ENCODE peak calls at places on chromosomes 13 and 19, in nine cellular contexts. R, D, I, X, N, Z, E, H and F are unnamed samples.

GRCh38 chr19:11693505-11694499 is 44.9 kb downstream of the ZNF823 start:
- DNase-seq in R (peak), Z (no peak), D (no peak), E (peak), N (peak), X (peak), H (no peak), I (no peak), F (no peak)

GRCh38 chr13:79631260-79631659 is 150.3 kb downstream of the NDFIP2 start:
- DNase-seq in Z (no peak), X (peak), I (no peak), E (no peak), N (peak), D (no peak), H (no peak), R (peak), F (no peak)

GRCh38 chr13:59906413-59907027 is 257.2 kb downstream of the DIAPH3 start:
- DNase-seq in X (peak), I (no peak), E (peak), N (peak), H (peak), R (peak), Z (no peak), D (no peak), F (no peak)

GRCh38 chr19:50232600-50232999 is 29.2 kb downstream of the MYH14 start:
- DNase-seq in X (no peak), R (no peak), H (no peak), D (no peak), E (no peak), N (no peak), Z (no peak), I (no peak), F (no peak)

GRCh38 chr19:18304496-18305312 is 18.2 kb downstream of the LSM4 start:
- DNase-seq in Z (peak), H (peak), E (peak), N (peak), I (no peak), D (peak), R (no peak), X (peak), F (no peak)

GRCh38 chr13:101450749-101451130 is 1.7 kb upstream of the ITGBL1 start:
- DNase-seq in D (no peak), Z (no peak), E (no peak), X (no peak), R (no peak), N (no peak), I (no peak), H (no peak), F (no peak)

GRCh38 chr13:24651718-24652345 is 28.4 kb upstream of the ATP12A start:
- DNase-seq in I (no peak), E (no peak), H (no peak), Z (no peak), R (no peak), N (no peak), X (no peak), D (no peak), F (no peak)

GRCh38 chr13:97256343-97256783 is 34.2 kb downstream of the MBNL2 start:
- DNase-seq in X (peak), I (no peak), R (peak), N (peak), D (no peak), H (no peak), E (no peak), Z (no peak), F (no peak)

GRCh38 chr19:47195462-47195861 is 35.5 kb downstream of the BBC3 start:
- DNase-seq in X (no peak), R (no peak), H (no peak), I (no peak), Z (no peak), N (no peak), D (no peak), E (no peak), F (no peak)

GRCh38 chr19:12723383-12723642 is 419 bp downstream of the TNPO2 start:
- DNase-seq in H (no peak), X (peak), I (no peak), Z (no peak), R (no peak), N (no peak), E (peak), D (no peak), F (no peak)

GRCh38 chr13:33206425-33206824 is 79.1 kb downstream of the STARD13 start:
- DNase-seq in H (no peak), D (no peak), Z (no peak), E (no peak), I (no peak), X (peak), N (peak), R (no peak), F (no peak)

GRCh38 chr19:21508198-21508597 is 2.8 kb downstream of the ZNF429 start:
- DNase-seq in N (no peak), Z (no peak), R (no peak), H (no peak), D (no peak), I (no peak), X (no peak), E (no peak), F (no peak)

GRCh38 chr13:86741762-86742285 is 929.3 kb upstream of the SLITRK5 start:
- DNase-seq in X (peak), Z (no peak), H (no peak), I (no peak), D (no peak), R (no peak), N (no peak), E (no peak), F (no peak)

GRCh38 chr19:40398417-40399056 is 8.6 kb upstream of the HIPK4 start:
- DNase-seq in I (no peak), N (no peak), Z (no peak), R (no peak), X (peak), E (peak), H (peak), D (no peak), F (no peak)

GRCh38 chr19:19348266-19348665 is 27.6 kb downstream of the MAU2 start:
- DNase-seq in I (no peak), H (no peak), E (no peak), Z (no peak), R (no peak), D (no peak), X (no peak), N (no peak), F (no peak)

GRCh38 chr13:46796129-46796514 is 839 bp downstream of the ESD start:
- DNase-seq in I (no peak), X (no peak), R (no peak), H (no peak), N (no peak), Z (no peak), D (no peak), E (no peak), F (no peak)

GRCh38 chr13:50085063-50085462 is 69.8 kb downstream of the KCNRG start:
- DNase-seq in D (no peak), E (peak), R (no peak), X (peak), I (no peak), N (no peak), H (no peak), Z (no peak), F (no peak)

GRCh38 chr13:74288361-74288911 is 154.2 kb upstream of the KLF12 start:
- DNase-seq in D (no peak), I (no peak), R (no peak), N (no peak), X (peak), Z (no peak), E (peak), H (peak), F (no peak)

DNA sequence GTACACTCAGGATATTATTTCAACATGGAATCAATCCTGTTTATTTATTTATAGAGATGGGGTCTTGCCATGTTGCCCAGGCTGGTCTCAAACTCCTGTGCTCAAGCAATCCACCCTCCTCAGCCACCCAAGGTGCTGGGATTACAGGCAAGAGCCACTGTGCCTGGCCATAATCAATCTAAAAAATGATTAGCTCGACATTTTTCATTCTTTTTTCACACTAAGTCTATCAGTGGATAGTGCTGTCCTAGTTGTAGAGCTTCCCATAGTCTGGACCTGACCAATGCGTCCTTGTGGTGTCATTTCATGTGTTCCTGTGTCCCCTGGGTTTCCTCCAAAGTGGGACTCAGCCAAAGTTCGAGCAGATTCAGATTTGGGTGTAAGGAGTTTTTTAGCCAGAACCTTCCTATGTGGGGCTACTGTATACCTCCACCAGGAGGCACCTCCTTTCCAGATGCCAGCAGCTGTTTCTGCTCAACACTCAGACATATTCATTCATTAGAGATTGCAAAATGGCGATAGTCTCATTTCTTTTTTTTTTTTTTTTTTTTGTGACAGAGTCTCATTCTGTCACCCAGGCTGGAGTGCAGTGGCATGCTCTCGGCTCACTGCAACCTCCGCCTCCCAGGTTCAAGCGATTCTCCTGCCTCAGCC is 61.1 kb downstream of the MAP4K1 start:
- DNase-seq in H (no peak), D (peak), N (peak), R (no peak), I (no peak), E (no peak), Z (no peak), X (no peak), F (no peak)
- TF ChIP-seq CTCF in H (peak), D (no peak), N (no peak), R (no peak), I (no peak), E (peak), Z (no peak), X (no peak), F (peak)

GRCh38 chr19:55058781-55059610 is 4.0 kb downstream of the RDH13 start:
- DNase-seq in D (no peak), E (no peak), I (no peak), H (no peak), X (no peak), R (no peak), N (no peak), Z (no peak), F (no peak)
- TF ChIP-seq CTCF in D (no peak), E (no peak), I (no peak), H (no peak), X (no peak), R (no peak), N (no peak), Z (no peak), F (no peak)

GRCh38 chr19:58305065-58305931 is at the start of gene ERVK3-1:
- DNase-seq in E (peak), H (peak), Z (peak), X (peak), R (peak), D (peak), N (peak), I (peak), F (peak)
- TF ChIP-seq CTCF in E (no peak), H (no peak), Z (peak), X (peak), R (no peak), D (peak), N (no peak), I (no peak), F (no peak)

GRCh38 chr19:55640043-55640576 is 692 bp upstream of the ZNF580 start:
- DNase-seq in Z (no peak), X (peak), R (no peak), D (peak), H (peak), N (peak), I (no peak), E (no peak), F (no peak)

GRCh38 chr19:55640577-55641375 is at the start of gene ZNF580:
- DNase-seq in E (peak), I (no peak), X (peak), N (peak), H (peak), Z (no peak), R (no peak), D (peak), F (peak)

GRCh38 chr19:55637534-55637933 is 3.3 kb upstream of the ZNF580 start:
- DNase-seq in N (no peak), Z (no peak), E (no peak), R (no peak), I (no peak), H (no peak), X (no peak), D (no peak), F (no peak)

GRCh38 chr19:55636723-55637122 is 4.1 kb upstream of the ZNF580 start:
- DNase-seq in R (no peak), Z (no peak), D (no peak), E (no peak), X (no peak), N (no peak), H (no peak), I (no peak), F (no peak)

GRCh38 chr19:55638864-55639359 is 1.9 kb upstream of the ZNF580 start:
- DNase-seq in R (no peak), H (no peak), X (no peak), I (no peak), N (peak), Z (no peak), D (peak), E (peak), F (no peak)
- TF ChIP-seq CTCF in R (peak), H (peak), X (peak), I (no peak), N (peak), Z (no peak), D (peak), E (peak), F (peak)